ENCODE peak calls at places on chromosomes 2 and 18, in nine cellular contexts. K is lower lobe of right lung, N is heart left ventricle, R is endothelial cell of umbilical vein, S is spleen, I is PC-9, Z is psoas muscle, M is upper lobe of right lung, D is colonic mucosa. E is an unnamed sample. For H3K4me1, the result is how much of the 10 kb centered on the place peaks cover.

GRCh38 chr18:47863041-47863440 is 67.4 kb downstream of the SMAD2 start:
- DNase-seq in M (no peak), N (peak), I (no peak), Z (no peak), R (no peak), S (no peak), D (no peak), K (no peak), E (no peak)

GRCh38 chr2:102619414-102620319 is at the start of gene SLC9A2:
- DNase-seq in Z (peak), S (no peak), R (peak), D (peak), I (peak), N (no peak), M (peak), K (peak), E (peak)

GRCh38 chr2:150295544-150295943 is 191.9 kb downstream of the RND3 start:
- DNase-seq in Z (no peak), R (no peak), I (no peak), S (no peak), K (no peak), M (no peak), D (no peak), N (no peak), E (no peak)

GRCh38 chr2:221649045-221649444 is 76.9 kb upstream of the EPHA4 start:
- DNase-seq in N (peak), S (no peak), I (no peak), Z (no peak), M (no peak), R (peak), D (no peak), K (no peak), E (no peak)

GRCh38 chr2:101790856-101791255 is 93.3 kb downstream of the MAP4K4 start:
- DNase-seq in N (peak), M (no peak), I (no peak), D (no peak), Z (no peak), K (no peak), S (no peak), R (no peak), E (no peak)

GRCh38 chr2:74554821-74555531 is 456 bp downstream of the DOK1 start:
- DNase-seq in N (peak), M (peak), K (peak), R (peak), Z (peak), D (peak), I (peak), S (peak), E (peak)

GRCh38 chr18:31064130-31064529 is 21.6 kb upstream of the DSC3 start:
- DNase-seq in K (no peak), N (no peak), Z (no peak), R (no peak), I (no peak), S (no peak), M (no peak), D (no peak), E (no peak)

GRCh38 chr18:51021226-51021965 is 8.6 kb upstream of the SMAD4 start:
- DNase-seq in D (no peak), M (no peak), K (no peak), I (no peak), S (no peak), R (no peak), Z (no peak), N (no peak), E (no peak)

GRCh38 chr2:71892896-71893295 is 254.8 kb downstream of the CYP26B1 start:
- DNase-seq in S (no peak), D (no peak), I (no peak), R (no peak), N (no peak), K (no peak), Z (no peak), M (no peak), E (no peak)

GRCh38 chr2:183564726-183565125 is 440.5 kb downstream of the NUP35 start:
- DNase-seq in N (no peak), M (no peak), K (no peak), I (no peak), D (no peak), R (no peak), Z (no peak), S (no peak), E (no peak)

GRCh38 chr2:240502430-240503121 is 55.2 kb downstream of the ANKMY1 start:
- DNase-seq in R (no peak), N (no peak), Z (no peak), D (peak), M (no peak), I (no peak), S (peak), K (peak), E (no peak)

GRCh38 chr2:43539436-43539835 is 56.4 kb downstream of the THADA start:
- DNase-seq in D (no peak), S (no peak), M (no peak), I (no peak), R (no peak), K (no peak), N (no peak), Z (no peak), E (no peak)

GRCh38 chr2:126855606-126856005 is 43.1 kb upstream of the TEX51 start:
- DNase-seq in Z (no peak), I (no peak), D (no peak), M (peak), K (no peak), S (no peak), N (no peak), R (no peak), E (no peak)

GRCh38 chr18:64037812-64038414 is 68.0 kb downstream of the SERPINB8 start:
- DNase-seq in Z (no peak), S (no peak), D (no peak), R (peak), I (no peak), N (no peak), M (no peak), K (no peak), E (peak)

GRCh38 chr2:217899231-217900009 is 103.4 kb downstream of the TNS1 start:
- DNase-seq in D (peak), Z (peak), N (no peak), I (peak), S (no peak), M (peak), R (no peak), K (peak), E (peak)

GRCh38 chr2:139721454-139721995 is 941.3 kb upstream of the NXPH2 start:
- DNase-seq in N (no peak), Z (no peak), I (no peak), R (no peak), M (no peak), K (no peak), D (no peak), S (no peak), E (no peak)

GRCh38 chr2:38035968-38036367 is 40.0 kb downstream of the CYP1B1 start:
- DNase-seq in R (no peak), Z (no peak), D (no peak), M (no peak), N (no peak), K (no peak), S (no peak), I (no peak), E (no peak)

GRCh38 chr2:148978736-148979135 is 59.8 kb upstream of the LYPD6B start:
- DNase-seq in S (no peak), D (no peak), R (no peak), M (no peak), N (no peak), I (no peak), K (no peak), Z (no peak), E (no peak)

GRCh38 chr2:1716441-1716840 is 27.9 kb downstream of the PXDN start:
- DNase-seq in Z (no peak), K (peak), D (no peak), S (no peak), N (no peak), M (no peak), R (no peak), I (no peak), E (no peak)

GRCh38 chr2:10533811-10534321 is 85.7 kb upstream of the ODC1 start:
- DNase-seq in Z (no peak), D (no peak), S (peak), N (no peak), M (no peak), I (peak), R (no peak), K (no peak), E (no peak)

GRCh38 chr18:2680216-2680792 is 24.8 kb downstream of the SMCHD1 start:
- DNase-seq in Z (no peak), I (no peak), K (no peak), S (no peak), R (no peak), D (no peak), M (no peak), N (no peak), E (no peak)

GRCh38 chr2:172496096-172496709 is 59.7 kb upstream of the PDK1 start:
- DNase-seq in K (no peak), I (no peak), D (no peak), M (no peak), S (no peak), R (peak), Z (no peak), N (no peak), E (no peak)

GRCh38 chr2:177392373-177393246 is at the start of gene AGPS:
- DNase-seq in M (peak), S (peak), Z (peak), R (peak), N (peak), I (peak), K (peak), D (peak), E (peak)

GRCh38 chr18:71327443-71328120 is 1038.7 kb downstream of the SOCS6 start:
- DNase-seq in S (no peak), Z (no peak), I (no peak), M (no peak), R (no peak), D (no peak), K (no peak), N (no peak), E (no peak)

GRCh38 chr2:69616755-69617154 is 26.8 kb downstream of the AAK1 start:
- DNase-seq in D (no peak), R (peak), M (no peak), N (no peak), S (no peak), Z (no peak), K (no peak), I (peak), E (no peak)

GRCh38 chr18:11798271-11798670 is 52.9 kb upstream of the CHMP1B start:
- DNase-seq in S (no peak), Z (no peak), N (no peak), D (no peak), I (no peak), R (no peak), M (no peak), K (no peak), E (no peak)

GRCh38 chr18:28794459-28795245 is 617.7 kb upstream of the CDH2 start:
- DNase-seq in K (no peak), R (peak), Z (no peak), S (no peak), M (no peak), N (no peak), D (no peak), I (no peak), E (no peak)

GRCh38 chr2:224472137-224472536 is 70.2 kb upstream of the FAM124B start:
- DNase-seq in M (no peak), N (no peak), S (no peak), R (no peak), D (no peak), K (no peak), Z (no peak), I (no peak), E (no peak)

GRCh38 chr2:216985658-216986141 is 125.8 kb upstream of the TNP1 start:
- DNase-seq in K (no peak), Z (no peak), R (no peak), S (no peak), M (no peak), D (no peak), I (no peak), N (no peak), E (no peak)

GRCh38 chr18:49725809-49726514 is 87.4 kb downstream of the ACAA2 start:
- DNase-seq in Z (peak), M (no peak), N (peak), I (peak), D (no peak), K (no peak), R (peak), S (no peak), E (no peak)

GRCh38 chr2:236178921-236179652 is 10.9 kb upstream of the GBX2 start:
- DNase-seq in K (no peak), M (no peak), I (no peak), Z (no peak), R (peak), S (no peak), N (no peak), D (no peak), E (no peak)

GRCh38 chr2:66305714-66306113 is 129.2 kb upstream of the MEIS1 start:
- DNase-seq in S (no peak), D (peak), R (peak), N (peak), I (no peak), Z (peak), M (peak), K (peak), E (peak)

GRCh38 chr2:189885368-189885767 is 101.1 kb downstream of the PMS1 start:
- DNase-seq in Z (no peak), D (no peak), I (no peak), M (no peak), K (no peak), R (no peak), N (no peak), S (no peak), E (no peak)
- H3K4me1 ChIP-seq in Z (under half), D (under half), I (under half), M (under half), K (under half), R (under half), N (under half), S (under half), E (under half)

GRCh38 chr18:22709288-22710060 is 223.7 kb upstream of the RBBP8 start:
- DNase-seq in R (no peak), N (no peak), S (no peak), I (no peak), Z (no peak), D (no peak), M (no peak), K (no peak), E (no peak)

GRCh38 chr18:22710628-22711380 is 222.3 kb upstream of the RBBP8 start:
- DNase-seq in S (no peak), I (peak), N (peak), R (peak), K (no peak), M (peak), Z (no peak), D (peak), E (peak)

GRCh38 chr18:22713511-22713910 is 219.6 kb upstream of the RBBP8 start:
- DNase-seq in M (no peak), Z (no peak), K (no peak), D (no peak), I (no peak), R (no peak), S (no peak), N (no peak), E (no peak)

DNA sequence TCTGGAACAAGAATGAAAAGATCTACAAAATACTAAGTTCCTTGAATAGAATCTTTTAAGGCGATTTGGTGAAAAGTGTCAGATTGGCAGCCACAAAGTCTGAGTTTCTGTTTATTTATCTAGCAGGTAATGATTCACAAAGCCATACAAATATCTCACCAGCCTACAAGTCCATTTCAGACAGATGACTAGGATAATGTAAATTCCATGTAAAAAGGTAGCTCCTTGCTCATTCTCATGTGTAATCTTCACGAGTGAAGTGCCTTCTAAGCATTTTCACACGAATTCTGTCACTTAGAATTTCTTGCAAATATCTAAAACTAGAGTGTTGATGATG is 221.8 kb upstream of the RBBP8 start:
- DNase-seq in M (no peak), K (no peak), Z (no peak), R (no peak), N (no peak), S (no peak), D (no peak), I (no peak), E (no peak)
- H3K4me3 ChIP-seq in M (peak), K (peak), Z (no peak), R (no peak), N (peak), S (peak), D (peak), I (peak), E (no peak)

DNA sequence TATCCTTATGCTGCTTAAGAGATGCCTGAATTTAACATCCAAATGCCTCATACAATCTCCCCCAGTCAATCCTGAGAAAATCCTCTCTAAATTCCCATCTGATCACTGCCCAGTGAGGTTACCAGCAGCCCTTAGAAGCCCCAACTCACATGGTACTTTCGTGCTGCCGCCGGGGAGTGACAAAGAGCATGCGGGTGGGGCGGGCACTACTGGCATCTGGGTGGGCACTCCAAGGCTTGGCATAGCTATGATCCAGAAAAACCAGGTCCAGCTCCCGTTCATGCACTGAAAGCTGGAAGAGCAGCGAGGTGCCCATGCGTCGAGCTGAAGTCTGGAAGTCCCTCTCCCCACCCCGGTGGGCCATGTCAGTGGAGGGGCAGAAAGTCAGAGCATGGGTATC is 1.3 kb downstream of the KANSL3 start:
- DNase-seq in I (no peak), S (peak), D (peak), M (no peak), N (peak), Z (no peak), K (no peak), R (peak), E (peak)
- H3K27ac ChIP-seq in I (no peak), S (peak), D (peak), M (peak), N (peak), Z (peak), K (peak), R (peak), E (peak)

GRCh38 chr2:181306785-181307184 is 150.4 kb upstream of the ITGA4 start:
- DNase-seq in D (no peak), N (no peak), R (no peak), I (no peak), K (no peak), S (no peak), M (no peak), Z (no peak), E (peak)

GRCh38 chr2:181308731-181309130 is 148.5 kb upstream of the ITGA4 start:
- DNase-seq in Z (no peak), N (no peak), R (no peak), K (no peak), D (no peak), I (no peak), M (no peak), S (no peak), E (no peak)

GRCh38 chr2:181304011-181304844 is 153.0 kb upstream of the ITGA4 start:
- DNase-seq in Z (no peak), K (no peak), N (no peak), R (no peak), D (no peak), S (peak), M (no peak), I (no peak), E (no peak)

GRCh38 chr2:181307203-181307991 is 149.8 kb upstream of the ITGA4 start:
- DNase-seq in M (no peak), D (no peak), K (no peak), I (no peak), R (no peak), Z (no peak), N (no peak), S (peak), E (no peak)

GRCh38 chr2:181305151-181306123 is 151.7 kb upstream of the ITGA4 start:
- DNase-seq in R (no peak), S (peak), M (no peak), D (peak), N (peak), Z (no peak), I (no peak), K (no peak), E (peak)
- H3K4me1 ChIP-seq in R (under half), S (half or more), M (under half), D (under half), N (under half), Z (under half), I (under half), K (under half), E (under half)

DNA sequence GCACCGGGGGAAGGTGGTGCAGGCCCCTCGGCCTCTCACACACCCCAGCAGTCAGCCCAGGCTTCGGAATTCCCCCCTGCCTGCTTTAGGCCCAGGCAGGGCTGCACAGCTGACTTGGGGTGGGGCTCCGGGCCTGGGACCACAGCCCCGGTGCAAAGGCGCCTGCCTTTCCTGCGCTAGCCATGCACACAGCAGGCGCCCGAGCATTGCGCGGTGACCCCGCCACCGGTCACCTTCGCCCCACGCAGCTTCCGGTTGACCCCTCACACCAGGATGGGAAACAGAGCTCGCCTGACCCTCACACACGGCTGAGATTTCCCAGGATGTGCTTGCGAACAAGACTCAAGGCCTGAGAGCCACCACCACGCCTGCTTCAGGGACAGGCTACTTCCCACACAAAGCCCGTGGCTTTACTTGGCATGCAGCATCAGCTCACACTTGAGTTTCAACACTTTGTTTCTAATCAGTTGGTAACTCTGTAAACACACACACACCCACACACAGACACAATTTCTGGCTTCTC is 46.0 kb downstream of the SLC66A2 start:
- DNase-seq in M (peak), I (no peak), K (peak), R (no peak), S (peak), D (no peak), Z (no peak), N (peak), E (no peak)
- H3K4me3 ChIP-seq in M (no peak), I (no peak), K (no peak), R (no peak), S (no peak), D (no peak), Z (no peak), N (no peak), E (no peak)